ENCODE peak calls at places on chromosome 6, in eight cellular contexts. W, F, T, I, E, N, D and X are unnamed samples.

GRCh38 chr6:39197521-39198500 is 31.5 kb downstream of the KCNK5 start:
- DNase-seq in W (no peak), F (no peak), T (no peak), I (no peak), E (no peak), N (no peak), D (no peak), X (no peak)

GRCh38 chr6:15495375-15495901 is 167.4 kb downstream of the DTNBP1 start:
- DNase-seq in W (no peak), F (no peak), T (peak), I (no peak), E (no peak), N (no peak), D (peak), X (no peak)

GRCh38 chr6:90458353-90459224 is 128.3 kb downstream of the MAP3K7 start:
- DNase-seq in W (no peak), F (no peak), T (no peak), I (no peak), E (no peak), N (peak), D (no peak), X (no peak)

GRCh38 chr6:138844203-138844602 is 48.3 kb downstream of the ECT2L start:
- DNase-seq in W (peak), F (no peak), T (no peak), I (no peak), E (peak), N (no peak), D (peak), X (no peak)

GRCh38 chr6:157884756-157885155 is 61.7 kb downstream of the SNX9 start:
- DNase-seq in W (no peak), F (no peak), T (no peak), I (no peak), E (no peak), N (no peak), D (no peak), X (no peak)

GRCh38 chr6:63640062-63640461 is 4.5 kb downstream of the PHF3 start:
- DNase-seq in W (no peak), F (no peak), T (no peak), I (no peak), E (no peak), N (peak), D (peak), X (peak)

GRCh38 chr6:29737707-29738630 is 14.7 kb downstream of the HLA-F start:
- DNase-seq in W (no peak), F (no peak), T (no peak), I (peak), E (peak), N (peak), D (peak), X (peak)

GRCh38 chr6:41286544-41287346 is at the start of gene TREM1:
- DNase-seq in W (no peak), F (no peak), T (peak), I (no peak), E (no peak), N (peak), D (peak), X (peak)

GRCh38 chr6:134004714-134005113 is 47.7 kb downstream of the SLC2A12 start:
- DNase-seq in W (no peak), F (no peak), T (no peak), I (no peak), E (no peak), N (no peak), D (no peak), X (no peak)

GRCh38 chr6:129766959-129767728 is 57.2 kb upstream of the ARHGAP18 start:
- DNase-seq in W (no peak), F (peak), T (no peak), I (peak), E (no peak), N (peak), D (peak), X (peak)

GRCh38 chr6:45423111-45423900 is 45.6 kb upstream of the SUPT3H start:
- DNase-seq in W (peak), F (peak), T (peak), I (no peak), E (no peak), N (no peak), D (peak), X (no peak)

GRCh38 chr6:128357391-128358110 is 162.8 kb downstream of the PTPRK start:
- DNase-seq in W (no peak), F (no peak), T (no peak), I (no peak), E (no peak), N (no peak), D (no peak), X (no peak)

GRCh38 chr6:157143171-157143884 is 180.0 kb downstream of the TMEM242 start:
- DNase-seq in W (no peak), F (no peak), T (no peak), I (no peak), E (peak), N (no peak), D (peak), X (peak)

GRCh38 chr6:85425997-85426396 is 23.9 kb upstream of the NT5E start:
- DNase-seq in W (no peak), F (no peak), T (no peak), I (no peak), E (no peak), N (no peak), D (no peak), X (no peak)

GRCh38 chr6:93751969-93752368 is 332.6 kb upstream of the EPHA7 start:
- DNase-seq in W (no peak), F (no peak), T (no peak), I (no peak), E (no peak), N (no peak), D (no peak), X (no peak)

GRCh38 chr6:52102330-52102932 is 15.0 kb upstream of the PKHD1 start:
- DNase-seq in W (no peak), F (no peak), T (no peak), I (peak), E (no peak), N (no peak), D (no peak), X (no peak)

GRCh38 chr6:2434116-2434515 is 188.7 kb upstream of the GMDS start:
- DNase-seq in W (no peak), F (no peak), T (no peak), I (no peak), E (no peak), N (peak), D (no peak), X (no peak)

GRCh38 chr6:85416766-85417165 is 33.1 kb upstream of the NT5E start:
- DNase-seq in W (no peak), F (no peak), T (no peak), I (no peak), E (no peak), N (no peak), D (no peak), X (no peak)

GRCh38 chr6:45730232-45730631 is 285.4 kb downstream of the CLIC5 start:
- DNase-seq in W (no peak), F (no peak), T (no peak), I (no peak), E (no peak), N (no peak), D (no peak), X (no peak)

GRCh38 chr6:56040271-56040670 is 164.9 kb upstream of the BMP5 start:
- DNase-seq in W (no peak), F (no peak), T (no peak), I (no peak), E (no peak), N (peak), D (peak), X (no peak)

GRCh38 chr6:100342830-100343229 is 121.9 kb downstream of the SIM1 start:
- DNase-seq in W (no peak), F (no peak), T (no peak), I (no peak), E (no peak), N (peak), D (peak), X (peak)

GRCh38 chr6:149443411-149444181 is 41.2 kb downstream of the ZC3H12D start:
- DNase-seq in W (peak), F (no peak), T (no peak), I (no peak), E (no peak), N (no peak), D (peak), X (peak)

GRCh38 chr6:16540804-16541752 is 220.2 kb downstream of the ATXN1 start:
- DNase-seq in W (peak), F (no peak), T (peak), I (no peak), E (peak), N (no peak), D (peak), X (no peak)
- TF ChIP-seq CTCF in W (no peak), F (no peak), T (peak), I (no peak), E (peak), N (no peak), D (no peak), X (no peak)

DNA sequence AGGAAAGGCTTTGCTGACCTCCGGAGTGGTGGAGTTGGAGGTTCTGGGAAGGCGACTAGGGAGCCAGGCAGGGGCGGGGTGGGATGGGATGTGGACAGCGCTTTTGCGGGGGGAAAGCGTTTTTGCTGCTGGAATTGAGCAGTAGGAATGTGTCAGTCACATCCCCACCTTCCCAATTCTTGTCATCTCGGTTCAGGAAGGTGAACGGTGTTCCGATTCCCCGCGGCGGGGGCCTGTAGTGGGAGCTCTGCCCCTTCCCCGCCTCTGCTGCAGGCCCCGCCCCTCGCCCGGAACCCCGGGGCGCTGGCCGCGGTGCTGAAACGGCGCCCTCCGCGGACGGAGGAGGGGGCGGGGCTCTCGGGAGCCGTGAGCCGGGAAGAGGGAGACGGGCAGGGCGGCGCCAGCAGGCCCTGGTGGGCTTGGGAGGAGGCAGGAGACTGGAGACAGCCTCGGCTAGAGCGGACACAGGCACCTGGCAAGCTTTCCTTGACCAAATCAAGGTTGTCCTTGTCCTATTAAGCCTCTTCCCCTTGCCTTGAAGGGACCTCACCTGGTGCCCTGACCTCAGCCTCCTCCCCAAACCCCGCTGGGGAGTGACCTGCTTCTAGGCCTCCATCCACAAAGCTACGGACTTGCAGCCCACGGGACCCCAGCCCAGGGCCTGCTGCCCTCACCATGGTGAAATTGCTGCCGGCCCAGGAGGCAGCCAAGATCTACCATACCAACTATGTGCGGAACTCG is at the start of gene LHFPL5:
- DNase-seq in W (peak), F (peak), T (no peak), I (no peak), E (no peak), N (no peak), D (no peak), X (no peak)
- TF ChIP-seq CTCF in W (no peak), F (no peak), T (no peak), I (peak), E (no peak), N (no peak), D (no peak), X (no peak)

DNA sequence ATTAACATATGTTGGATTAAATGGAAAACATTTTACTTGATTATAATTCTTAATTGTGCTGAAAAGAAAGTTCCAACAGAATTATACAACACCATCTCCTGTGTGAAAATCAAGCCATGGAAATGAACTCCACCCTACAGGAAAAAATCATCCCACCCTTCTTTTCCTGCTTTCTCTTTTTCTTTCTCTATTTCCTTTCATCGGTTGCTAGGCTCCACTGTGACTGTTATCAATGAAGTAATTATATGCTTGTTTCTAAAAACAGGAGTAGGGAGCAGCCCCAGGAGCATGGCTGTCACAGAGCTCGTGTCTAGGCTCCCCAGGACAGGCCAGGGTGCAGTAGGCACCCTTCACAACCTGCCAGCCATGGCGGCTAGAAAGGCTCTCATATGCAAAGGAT is 13.0 kb downstream of the MPC1 start:
- DNase-seq in W (no peak), F (no peak), T (no peak), I (no peak), E (no peak), N (no peak), D (no peak), X (no peak)
- TF ChIP-seq CTCF in W (no peak), F (no peak), T (no peak), I (no peak), E (no peak), N (no peak), D (no peak), X (no peak)

GRCh38 chr6:166877349-166877748 is 79.0 kb downstream of the RNASET2 start:
- DNase-seq in W (no peak), F (no peak), T (no peak), I (no peak), E (no peak), N (no peak), D (no peak), X (no peak)
- TF ChIP-seq CTCF in W (no peak), F (no peak), T (no peak), I (no peak), E (no peak), N (no peak), D (no peak), X (no peak)

GRCh38 chr6:7261030-7261841 is 51.8 kb downstream of the SSR1 start:
- DNase-seq in W (peak), F (peak), T (peak), I (peak), E (peak), N (peak), D (peak), X (peak)
- TF ChIP-seq CTCF in W (no peak), F (no peak), T (no peak), I (no peak), E (peak), N (no peak), D (no peak), X (no peak)

GRCh38 chr6:144321839-144322591 is 36.9 kb downstream of the UTRN start:
- DNase-seq in W (no peak), F (no peak), T (no peak), I (no peak), E (peak), N (no peak), D (peak), X (peak)
- TF ChIP-seq CTCF in W (no peak), F (no peak), T (no peak), I (no peak), E (no peak), N (no peak), D (peak), X (peak)

DNA sequence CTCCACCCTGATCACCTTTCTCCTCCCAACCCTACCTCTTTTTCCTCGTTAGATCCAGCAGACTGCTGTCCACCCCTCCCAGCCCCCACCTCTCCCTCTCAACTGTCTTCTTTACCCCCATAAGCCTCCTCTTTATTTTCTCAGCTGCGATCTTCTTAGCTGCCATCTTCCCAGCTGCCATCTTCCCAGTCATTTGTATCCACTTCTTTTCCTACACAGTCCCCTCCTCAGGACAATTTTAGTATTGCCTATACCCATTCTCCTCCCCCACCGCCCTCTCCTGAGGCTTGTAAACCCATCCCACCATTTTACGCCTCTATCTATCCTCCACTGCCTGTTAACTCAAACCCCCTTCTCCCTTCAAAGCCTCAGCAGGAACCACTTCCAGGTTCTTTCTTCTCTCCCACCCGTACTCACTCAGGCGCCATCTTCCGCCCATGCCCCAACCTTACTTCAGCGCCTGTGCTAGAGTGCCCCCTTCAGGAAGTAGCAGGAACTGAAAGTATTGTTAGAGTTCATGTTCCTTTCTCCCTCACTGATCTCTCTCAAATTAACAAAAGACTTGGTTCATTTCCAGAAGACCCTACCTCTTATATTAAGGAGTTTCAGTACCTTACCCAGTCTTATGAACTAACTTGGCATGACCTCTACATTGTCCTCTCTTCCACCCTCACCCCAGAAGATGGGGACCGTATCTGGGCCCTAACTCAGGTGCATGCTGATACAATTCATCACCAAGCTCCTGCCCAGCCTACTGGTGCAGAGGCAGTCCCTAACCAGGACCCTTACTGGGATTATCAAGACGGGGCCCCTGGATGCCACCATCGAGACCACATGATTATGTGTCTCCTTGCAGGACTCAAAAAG is 236.0 kb downstream of the ADGRG6 start:
- DNase-seq in W (no peak), F (no peak), T (no peak), I (no peak), E (no peak), N (peak), D (peak), X (peak)
- TF ChIP-seq CTCF in W (no peak), F (peak), T (peak), I (peak), E (peak), N (peak), D (peak), X (peak)